ENCODE peak calls at places on chromosomes 7 and 10, in four cellular contexts. M, Y, R and H are unnamed samples.

GRCh38 chr10:70074147-70074546 is 21.5 kb downstream of the MACROH2A2 start:
- DNase-seq in Y (no peak), R (no peak), M (no peak), H (no peak)

GRCh38 chr10:122141821-122142651 is 129.1 kb upstream of the BTBD16 start:
- DNase-seq in M (no peak), Y (peak), R (peak), H (no peak)

GRCh38 chr7:94394399-94395140 is at the start of gene COL1A2:
- DNase-seq in Y (peak), R (peak), M (peak), H (peak)

GRCh38 chr10:24417053-24417452 is 208.1 kb downstream of the KIAA1217 start:
- DNase-seq in M (no peak), Y (no peak), R (no peak), H (no peak)

GRCh38 chr7:69968969-69969368 is 370.7 kb downstream of the AUTS2 start:
- DNase-seq in R (no peak), Y (no peak), M (no peak), H (no peak)

GRCh38 chr7:12550956-12551355 is 19.6 kb upstream of the SCIN start:
- DNase-seq in R (no peak), Y (no peak), M (no peak), H (no peak)

GRCh38 chr10:82880776-82881175 is 1005.8 kb downstream of the NRG3 start:
- DNase-seq in M (no peak), Y (no peak), R (no peak), H (no peak)

GRCh38 chr10:49613882-49614241 is at the start of gene CHAT:
- DNase-seq in R (no peak), Y (no peak), M (no peak), H (no peak)

GRCh38 chr10:131902691-131903090 is 1.9 kb downstream of the PPP2R2D start:
- DNase-seq in R (no peak), M (no peak), Y (no peak), H (no peak)

DNA sequence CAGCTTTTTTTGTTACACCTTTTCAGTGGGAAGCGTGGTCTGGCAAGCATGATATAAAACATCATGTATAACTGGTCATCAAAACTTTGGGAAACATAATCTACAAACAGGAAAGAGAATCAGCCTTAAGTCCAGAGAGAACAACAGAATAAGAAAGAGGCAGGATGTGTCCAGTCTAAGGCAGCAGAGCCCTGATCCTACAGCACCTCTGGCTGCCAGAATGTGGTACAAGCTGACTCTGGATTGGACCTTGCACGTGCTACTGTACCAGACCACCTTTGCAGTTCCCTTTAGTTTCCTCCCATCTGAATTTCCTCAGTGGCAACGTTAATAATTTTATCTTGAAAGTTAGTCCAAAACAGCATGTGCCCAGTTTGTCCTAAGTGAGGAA is 824.6 kb upstream of the IGFBP3 start:
- DNase-seq in R (no peak), Y (no peak), M (no peak), H (no peak)
- TF ChIP-seq CTCF in R (no peak), Y (no peak), M (no peak), H (no peak)

DNA sequence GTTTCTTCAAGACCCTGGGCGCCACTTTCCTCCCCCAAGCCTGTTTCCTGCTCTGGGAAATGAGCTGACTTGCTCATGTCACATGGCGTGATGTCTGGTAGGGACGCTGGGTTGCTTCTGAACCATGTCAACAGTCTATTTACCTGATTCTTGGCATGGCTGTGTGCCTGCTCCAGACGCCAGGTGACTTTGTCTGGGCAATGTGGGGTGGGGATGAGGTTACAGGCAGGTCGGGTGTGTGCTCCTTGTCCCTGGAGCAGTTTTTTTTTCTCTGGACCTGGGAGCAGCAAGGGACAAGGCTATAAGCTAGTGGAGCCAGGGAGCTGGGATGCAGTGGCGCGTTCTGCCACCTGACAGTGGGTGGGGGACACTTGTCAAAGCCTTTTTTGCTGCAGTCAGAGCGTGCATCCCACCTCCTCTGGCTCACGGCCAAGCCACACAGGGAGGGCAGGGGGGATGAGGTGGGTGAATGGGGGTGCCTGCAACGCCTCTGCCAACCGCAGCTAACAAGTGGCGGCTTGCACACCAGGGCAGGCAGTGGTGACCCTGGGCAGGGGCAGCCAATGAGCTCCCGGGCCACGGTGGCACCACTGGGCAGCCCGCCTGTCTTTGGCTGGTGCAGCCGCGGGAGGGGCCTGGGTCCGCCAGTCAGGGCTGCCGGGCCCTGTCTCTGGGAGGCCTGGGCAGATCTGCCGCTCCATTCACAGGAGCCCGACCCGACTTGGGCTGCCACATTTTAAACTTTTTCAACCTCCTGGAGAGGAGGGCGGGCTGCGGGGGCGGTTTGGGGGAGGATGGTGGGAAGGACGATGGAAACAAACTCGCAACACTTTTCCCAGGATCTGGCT is 22.9 kb downstream of the DNAJB12 start:
- DNase-seq in R (no peak), Y (peak), M (peak), H (no peak)
- TF ChIP-seq CTCF in R (no peak), Y (peak), M (peak), H (peak)

DNA sequence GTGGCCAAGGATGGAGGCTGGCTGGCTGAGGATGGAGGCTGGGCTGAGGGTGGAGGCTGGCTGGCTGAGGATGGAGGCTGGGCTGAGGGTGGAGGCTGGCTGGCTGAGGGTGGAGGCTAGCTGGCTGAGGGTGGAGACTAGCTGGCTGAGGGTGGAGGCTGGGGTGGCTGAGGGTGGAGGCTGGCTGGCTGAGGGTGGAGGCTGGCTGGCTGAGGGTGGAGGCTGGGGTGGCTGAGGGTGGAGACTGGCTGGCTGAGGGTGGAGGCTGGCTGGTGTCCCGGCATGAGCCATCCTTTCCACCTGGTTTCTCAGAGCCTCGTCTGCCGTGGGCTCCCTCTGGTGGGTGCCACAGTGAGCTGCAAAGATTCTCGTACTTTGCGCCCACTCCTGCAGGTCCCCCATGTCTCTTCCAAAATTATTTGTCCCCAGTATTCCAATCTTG is 88.4 kb downstream of the ELFN1 start:
- DNase-seq in M (peak), Y (no peak), R (no peak), H (no peak)
- TF ChIP-seq CTCF in M (peak), Y (peak), R (peak), H (peak)

DNA sequence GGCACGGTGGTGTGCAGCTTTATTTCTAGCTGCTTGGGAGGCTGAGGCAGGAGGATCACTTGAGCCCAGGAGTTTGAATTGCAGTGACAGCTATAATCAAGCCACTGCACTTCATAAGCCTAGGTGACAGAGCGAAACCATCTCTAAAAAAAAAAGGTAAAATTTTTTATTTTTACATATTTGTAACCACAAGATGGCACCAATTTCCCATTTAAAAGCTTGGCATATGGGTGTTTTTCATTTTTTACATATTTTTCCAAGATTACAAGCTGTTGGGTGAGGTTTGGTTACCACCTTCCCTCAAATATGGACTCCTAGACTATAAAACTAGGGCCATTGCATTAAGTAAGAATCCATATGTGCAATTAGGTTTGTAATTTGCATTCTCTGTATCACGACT is 129.2 kb upstream of the ACBD5 start:
- DNase-seq in R (no peak), M (no peak), Y (no peak), H (no peak)
- TF ChIP-seq CTCF in R (peak), M (peak), Y (no peak), H (peak)

GRCh38 chr10:3077506-3077905 is 10.2 kb downstream of the PFKP start:
- DNase-seq in M (no peak), Y (no peak), R (no peak), H (no peak)

GRCh38 chr10:3077940-3078630 is 10.7 kb downstream of the PFKP start:
- DNase-seq in M (peak), R (no peak), Y (no peak), H (no peak)

GRCh38 chr10:3082290-3082689 is 14.9 kb downstream of the PFKP start:
- DNase-seq in Y (no peak), M (no peak), R (no peak), H (no peak)

GRCh38 chr10:3081383-3081981 is 14.1 kb downstream of the PFKP start:
- DNase-seq in M (no peak), Y (no peak), R (no peak), H (no peak)

GRCh38 chr10:3080608-3081007 is 13.3 kb downstream of the PFKP start:
- DNase-seq in M (no peak), R (no peak), Y (no peak), H (no peak)
- TF ChIP-seq CTCF in M (no peak), R (no peak), Y (peak), H (no peak)